ENCODE peak calls at places on chromosomes 7 and 10, in nine cellular contexts. N, K, C, S, L, J, X, T and H are unnamed samples.

GRCh38 chr7:86647340-86648094 is 3.8 kb downstream of the GRM3 start:
- DNase-seq in N (no peak), K (no peak), C (no peak), S (no peak), L (no peak), J (no peak), X (no peak), T (no peak), H (no peak)

GRCh38 chr7:130207642-130208041 is at the start of gene SSMEM1:
- DNase-seq in N (no peak), K (no peak), C (peak; percentile 14), S (peak; percentile 79), L (peak; percentile 27), J (no peak), X (no peak), T (peak; percentile 55), H (no peak)

GRCh38 chr7:74656421-74656910 is 1.1 kb upstream of the GTF2I start:
- DNase-seq in N (peak; percentile 27), K (peak; percentile 37), C (no peak), S (peak; percentile 25), L (peak; percentile 79), J (peak; percentile 71), X (peak; percentile 36), T (peak; percentile 35), H (peak; percentile 61)

GRCh38 chr7:14380881-14381280 is 391.4 kb upstream of the ETV1 start:
- DNase-seq in N (no peak), K (no peak), C (no peak), S (no peak), L (no peak), J (no peak), X (no peak), T (no peak), H (no peak)

GRCh38 chr10:24416248-24416647 is 207.3 kb downstream of the KIAA1217 start:
- DNase-seq in N (no peak), K (no peak), C (no peak), S (peak; percentile 8), L (no peak), J (no peak), X (no peak), T (no peak), H (no peak)

GRCh38 chr7:104040666-104041065 is 51.2 kb upstream of the RELN start:
- DNase-seq in N (no peak), K (no peak), C (no peak), S (no peak), L (no peak), J (no peak), X (no peak), T (no peak), H (no peak)

GRCh38 chr10:29627201-29628105 is 7.3 kb downstream of the SVIL start:
- DNase-seq in N (no peak), K (no peak), C (no peak), S (peak; percentile 80), L (no peak), J (no peak), X (no peak), T (peak; percentile 92), H (no peak)

GRCh38 chr7:411677-412312 is 107.9 kb downstream of the PDGFA start:
- DNase-seq in N (no peak), K (no peak), C (no peak), S (no peak), L (peak; percentile 13), J (peak; percentile 31), X (no peak), T (no peak), H (no peak)

GRCh38 chr10:13056461-13057077 is 43.4 kb upstream of the OPTN start:
- DNase-seq in N (no peak), K (no peak), C (no peak), S (peak; percentile 16), L (no peak), J (no peak), X (no peak), T (peak; percentile 35), H (no peak)

GRCh38 chr7:107037866-107038598 is 6.5 kb upstream of the PRKAR2B start:
- DNase-seq in N (no peak), K (no peak), C (no peak), S (no peak), L (no peak), J (no peak), X (no peak), T (no peak), H (no peak)

GRCh38 chr7:802500-803242 is 29.6 kb upstream of the SUN1 start:
- DNase-seq in N (no peak), K (no peak), C (no peak), S (no peak), L (no peak), J (no peak), X (no peak), T (no peak), H (no peak)

GRCh38 chr10:7734821-7735220 is 31.7 kb downstream of the ITIH2 start:
- DNase-seq in N (no peak), K (no peak), C (no peak), S (no peak), L (no peak), J (no peak), X (no peak), T (no peak), H (no peak)

DNA sequence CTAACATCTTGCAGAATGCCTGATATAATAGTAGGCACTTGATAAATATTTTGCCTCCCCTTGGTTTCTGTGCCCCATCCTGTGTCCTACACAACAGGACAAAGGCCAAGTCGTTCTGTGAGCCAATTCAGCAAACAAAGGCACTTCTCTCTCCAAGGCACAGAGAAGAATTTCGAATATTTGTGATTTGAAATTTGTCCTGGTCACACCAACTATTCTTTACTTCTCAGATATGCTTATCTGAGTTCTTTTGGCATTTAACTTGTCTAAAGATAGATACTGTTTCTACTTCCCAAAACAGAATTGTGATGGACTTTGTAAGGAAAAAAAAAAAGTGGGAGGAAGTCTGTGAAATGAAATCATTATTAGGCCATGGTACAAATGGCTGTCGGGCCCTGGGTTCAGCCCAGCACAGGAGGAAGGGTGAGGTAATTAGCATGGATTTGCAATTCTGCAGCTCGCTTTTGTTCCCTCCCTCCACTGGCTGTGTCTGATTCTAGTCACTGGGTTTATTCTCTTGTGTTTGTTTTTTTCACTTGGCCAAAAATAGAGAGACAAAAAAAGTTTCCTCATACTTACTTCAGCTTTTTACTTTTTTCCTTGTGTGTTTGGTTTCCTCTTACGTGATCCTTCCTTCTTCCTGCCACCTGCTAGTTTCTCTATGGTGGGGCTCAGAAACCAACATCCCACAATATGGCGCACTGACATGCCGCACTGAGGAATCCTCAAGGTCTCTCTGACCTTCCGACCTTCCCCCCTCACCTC is 108.2 kb upstream of the MKLN1 start:
- DNase-seq in N (peak; percentile 50), K (no peak), C (no peak), S (peak; percentile 21), L (no peak), J (peak; percentile 75), X (no peak), T (peak; percentile 75), H (no peak)
- TF ChIP-seq CTCF in N (no peak), K (no peak), C (no peak), S (no peak), L (no peak), J (no peak), X (no peak), T (no peak), H (no peak)

DNA sequence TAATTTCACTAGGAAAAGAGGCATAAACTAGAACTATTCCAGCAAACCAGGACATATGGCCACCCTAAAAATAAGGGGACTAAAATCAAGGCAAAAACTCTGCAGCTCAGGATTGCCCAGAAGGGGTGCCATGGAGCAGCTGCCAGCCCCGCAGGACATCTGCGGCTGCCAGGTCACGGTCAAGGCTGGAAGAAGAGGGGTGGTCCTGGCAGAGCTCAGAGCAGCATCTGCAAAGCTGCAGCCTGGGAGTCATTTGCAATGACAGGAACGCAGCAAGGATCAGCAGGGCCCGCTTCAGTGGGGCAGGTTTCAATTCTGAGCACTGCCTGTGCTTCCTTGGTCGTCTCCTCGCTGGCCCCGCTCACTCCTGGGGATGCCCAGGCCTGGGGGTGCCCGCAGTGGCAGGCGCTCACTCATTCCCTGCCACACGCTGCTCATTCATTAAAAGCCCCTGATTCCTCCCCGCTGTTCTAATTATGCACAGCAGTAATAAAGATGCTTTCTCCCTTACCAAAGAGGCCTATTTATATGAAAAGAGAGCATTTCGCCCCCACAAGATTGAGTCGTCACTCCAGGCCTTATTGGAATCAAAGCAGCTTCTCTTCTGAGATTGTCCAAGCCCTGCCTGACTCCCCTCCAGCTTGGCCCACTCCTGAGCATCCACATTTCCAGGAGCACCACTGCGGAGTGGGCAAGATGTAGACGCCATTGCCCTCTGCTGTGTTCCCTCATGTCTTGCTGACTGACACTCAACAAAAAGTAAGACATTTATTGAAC is 4.6 kb downstream of the HSPA12A start:
- DNase-seq in N (no peak), K (no peak), C (no peak), S (no peak), L (no peak), J (no peak), X (no peak), T (no peak), H (no peak)
- TF ChIP-seq CTCF in N (no peak), K (no peak), C (peak; percentile 60), S (peak; percentile 38), L (no peak), J (peak; percentile 35), X (no peak), T (peak; percentile 25), H (no peak)

DNA sequence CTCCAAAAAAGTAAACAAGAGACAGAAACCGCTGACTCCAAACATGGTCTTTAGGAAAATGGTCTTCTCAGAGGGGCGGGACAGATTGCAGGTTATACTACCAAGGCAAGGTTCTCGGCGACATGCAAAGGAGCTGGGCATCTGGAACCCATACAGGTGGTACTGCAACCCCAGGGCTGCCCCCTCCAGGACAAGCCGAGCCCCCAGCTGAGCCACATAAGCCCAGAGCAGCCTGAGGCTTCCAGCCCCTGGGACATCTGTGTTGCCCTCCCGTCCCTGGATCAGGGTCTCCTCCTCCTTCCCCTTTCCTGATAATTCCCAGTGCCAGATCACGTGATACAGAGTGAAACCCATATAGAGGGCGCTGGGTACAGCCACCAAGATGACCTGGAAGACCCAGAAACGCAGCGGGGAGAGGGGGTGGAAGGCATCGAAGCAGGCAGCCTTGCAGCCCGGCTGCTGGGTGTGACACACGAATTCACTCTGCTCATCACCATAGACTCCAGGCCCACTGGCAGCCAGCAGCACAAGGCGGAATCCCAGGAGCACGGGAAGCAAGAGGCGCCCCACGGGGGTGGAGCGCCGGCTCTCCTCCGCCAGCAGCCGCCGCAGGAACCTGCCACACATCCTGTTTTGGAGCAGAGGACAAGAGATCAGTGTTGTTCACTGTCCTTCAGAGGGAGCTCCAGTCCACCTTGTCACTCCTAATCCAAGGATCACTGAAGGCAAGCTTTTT is at the start of gene GJC3:
- DNase-seq in N (peak; percentile 53), K (peak; percentile 35), C (no peak), S (peak; percentile 65), L (peak; percentile 78), J (peak; percentile 48), X (peak; percentile 38), T (peak; percentile 47), H (peak; percentile 27)
- TF ChIP-seq CTCF in N (no peak), K (no peak), C (peak; percentile 51), S (no peak), L (peak; percentile 57), J (peak; percentile 39), X (no peak), T (peak; percentile 45), H (no peak)

DNA sequence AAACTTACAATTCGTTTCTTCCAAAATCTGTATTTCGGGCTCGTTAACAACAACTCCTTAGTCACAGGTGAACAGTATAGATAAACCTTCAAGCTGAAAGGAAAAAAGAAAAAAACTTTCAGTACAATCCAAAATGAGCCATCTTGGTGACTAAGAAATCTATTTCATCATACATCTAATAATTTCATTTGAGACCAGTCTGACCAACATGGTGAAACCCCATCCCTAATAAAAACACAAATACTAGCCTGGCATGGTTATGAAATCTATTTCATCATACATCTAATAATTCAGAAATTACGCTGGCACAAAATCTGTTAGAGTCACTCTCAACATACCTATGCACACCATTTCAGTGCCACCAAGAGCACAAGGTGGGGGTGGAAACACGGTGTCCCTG is 8.8 kb downstream of the DCLRE1C start:
- DNase-seq in N (no peak), K (no peak), C (no peak), S (peak; percentile 60), L (no peak), J (no peak), X (no peak), T (no peak), H (no peak)
- TF ChIP-seq CTCF in N (no peak), K (no peak), C (no peak), S (no peak), L (no peak), J (no peak), X (no peak), T (no peak), H (no peak)